ENCODE peak calls at places on chromosomes 5 and 9, in six cellular contexts. One of them, this sample, is unnamed.

GRCh38 chr5:80958611-80959010 is 1.6 kb upstream of the RASGRF2 start:
- DNase-seq in spleen: no peak
- DNase-seq in Panc1: no peak
- DNase-seq in cardiac muscle cell: no peak
- DNase-seq in HepG2: no peak
- DNase-seq in adrenal gland: no peak
- DNase-seq in this sample: no peak

GRCh38 chr5:131943914-131944313 is 1.5 kb downstream of the MEIKIN start:
- DNase-seq in adrenal gland: no peak
- DNase-seq in HepG2: no peak
- DNase-seq in Panc1: no peak
- DNase-seq in spleen: no peak
- DNase-seq in cardiac muscle cell: no peak
- DNase-seq in this sample: no peak

GRCh38 chr5:52943285-52943684 is 45.9 kb upstream of the ITGA2 start:
- DNase-seq in HepG2: peak; percentile 6
- DNase-seq in Panc1: no peak
- DNase-seq in spleen: no peak
- DNase-seq in adrenal gland: no peak
- DNase-seq in cardiac muscle cell: no peak
- DNase-seq in this sample: no peak

GRCh38 chr5:146906803-146907202 is 28.2 kb upstream of the PPP2R2B start:
- DNase-seq in adrenal gland: no peak
- DNase-seq in HepG2: no peak
- DNase-seq in cardiac muscle cell: no peak
- DNase-seq in spleen: no peak
- DNase-seq in Panc1: no peak
- DNase-seq in this sample: no peak

GRCh38 chr9:14633148-14633547 is 60.1 kb downstream of the ZDHHC21 start:
- DNase-seq in adrenal gland: no peak
- DNase-seq in cardiac muscle cell: no peak
- DNase-seq in spleen: no peak
- DNase-seq in Panc1: no peak
- DNase-seq in HepG2: no peak
- DNase-seq in this sample: no peak

GRCh38 chr5:56211298-56211865 is 21.7 kb downstream of the ANKRD55 start:
- DNase-seq in spleen: no peak
- DNase-seq in Panc1: peak; percentile 64
- DNase-seq in adrenal gland: peak; percentile 34
- DNase-seq in cardiac muscle cell: peak; percentile 47
- DNase-seq in HepG2: peak; percentile 99
- DNase-seq in this sample: peak; percentile 78

GRCh38 chr9:112472996-112473395 is 13.6 kb upstream of the KIAA1958 start:
- DNase-seq in HepG2: no peak
- DNase-seq in spleen: no peak
- DNase-seq in adrenal gland: no peak
- DNase-seq in Panc1: no peak
- DNase-seq in cardiac muscle cell: no peak
- DNase-seq in this sample: no peak

GRCh38 chr5:175354961-175355360 is 89.0 kb downstream of the DRD1 start:
- DNase-seq in HepG2: no peak
- DNase-seq in cardiac muscle cell: no peak
- DNase-seq in adrenal gland: no peak
- DNase-seq in spleen: no peak
- DNase-seq in Panc1: no peak
- DNase-seq in this sample: no peak

GRCh38 chr5:177537389-177538361 is 16.7 kb downstream of the FAM193B start:
- DNase-seq in spleen: peak; percentile 8
- DNase-seq in adrenal gland: peak; percentile 60
- DNase-seq in HepG2: no peak
- DNase-seq in cardiac muscle cell: peak; percentile 65
- DNase-seq in Panc1: no peak
- DNase-seq in this sample: peak; percentile 52

GRCh38 chr5:179422213-179422839 is 77.1 kb upstream of the ADAMTS2 start:
- DNase-seq in Panc1: no peak
- DNase-seq in adrenal gland: no peak
- DNase-seq in HepG2: no peak
- DNase-seq in spleen: no peak
- DNase-seq in cardiac muscle cell: no peak
- DNase-seq in this sample: no peak

GRCh38 chr9:101536938-101537337 is 3.3 kb downstream of the RNF20 start:
- DNase-seq in adrenal gland: no peak
- DNase-seq in cardiac muscle cell: peak; percentile 64
- DNase-seq in HepG2: peak; percentile 12
- DNase-seq in Panc1: no peak
- DNase-seq in spleen: no peak
- DNase-seq in this sample: no peak

GRCh38 chr5:1443991-1444360 is 1.3 kb downstream of the SLC6A3 start:
- DNase-seq in Panc1: no peak
- DNase-seq in spleen: no peak
- DNase-seq in HepG2: no peak
- DNase-seq in cardiac muscle cell: no peak
- DNase-seq in adrenal gland: no peak
- DNase-seq in this sample: no peak

GRCh38 chr9:22170990-22171663 is 162.0 kb upstream of the CDKN2B start:
- DNase-seq in Panc1: no peak
- DNase-seq in cardiac muscle cell: no peak
- DNase-seq in spleen: no peak
- DNase-seq in HepG2: no peak
- DNase-seq in adrenal gland: no peak
- DNase-seq in this sample: no peak

GRCh38 chr5:17276445-17276844 is 59.0 kb downstream of the BASP1 start:
- DNase-seq in adrenal gland: no peak
- DNase-seq in HepG2: no peak
- DNase-seq in cardiac muscle cell: no peak
- DNase-seq in Panc1: no peak
- DNase-seq in spleen: no peak
- DNase-seq in this sample: no peak

GRCh38 chr9:95642189-95642588 is 125.4 kb upstream of the PTCH1 start:
- DNase-seq in HepG2: no peak
- DNase-seq in cardiac muscle cell: no peak
- DNase-seq in spleen: no peak
- DNase-seq in adrenal gland: no peak
- DNase-seq in Panc1: no peak
- DNase-seq in this sample: no peak

GRCh38 chr5:1231354-1231905 is 6.2 kb downstream of the SLC6A18 start:
- DNase-seq in HepG2: no peak
- DNase-seq in adrenal gland: no peak
- DNase-seq in Panc1: no peak
- DNase-seq in spleen: no peak
- DNase-seq in cardiac muscle cell: no peak
- DNase-seq in this sample: no peak

GRCh38 chr9:137103206-137103999 is 11.1 kb downstream of the DPP7 start:
- DNase-seq in HepG2: no peak
- DNase-seq in cardiac muscle cell: no peak
- DNase-seq in adrenal gland: no peak
- DNase-seq in Panc1: no peak
- DNase-seq in spleen: no peak
- DNase-seq in this sample: no peak

DNA sequence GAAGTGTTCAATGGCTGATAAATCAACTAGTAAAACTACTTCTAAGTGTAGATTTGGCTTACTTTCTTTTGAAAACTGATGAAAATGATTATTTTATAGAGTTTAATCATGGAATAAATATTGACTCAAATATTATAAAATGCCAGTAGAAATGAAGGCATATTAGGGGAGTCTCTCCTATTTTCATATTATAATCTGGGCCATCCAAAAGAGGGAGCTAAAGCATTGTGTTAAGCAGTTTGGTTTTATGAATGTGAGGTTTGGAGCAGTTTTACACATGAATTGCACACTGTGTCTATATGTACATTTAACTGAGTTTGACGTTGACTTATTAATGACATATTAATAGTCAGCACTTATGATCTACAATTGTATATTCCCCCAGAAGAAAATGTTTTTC is 17.4 kb downstream of the CDH9 start:
- DNase-seq in HepG2: peak; percentile 2
- DNase-seq in spleen: no peak
- DNase-seq in cardiac muscle cell: peak; percentile 19
- DNase-seq in adrenal gland: no peak
- DNase-seq in Panc1: no peak
- DNase-seq in this sample: no peak
- TF ChIP-seq CTCF in HepG2: peak; percentile 33
- TF ChIP-seq CTCF in spleen: no peak
- TF ChIP-seq CTCF in cardiac muscle cell: peak; percentile 47
- TF ChIP-seq CTCF in adrenal gland: peak; percentile 34
- TF ChIP-seq CTCF in Panc1: peak; percentile 32
- TF ChIP-seq CTCF in this sample: no peak

DNA sequence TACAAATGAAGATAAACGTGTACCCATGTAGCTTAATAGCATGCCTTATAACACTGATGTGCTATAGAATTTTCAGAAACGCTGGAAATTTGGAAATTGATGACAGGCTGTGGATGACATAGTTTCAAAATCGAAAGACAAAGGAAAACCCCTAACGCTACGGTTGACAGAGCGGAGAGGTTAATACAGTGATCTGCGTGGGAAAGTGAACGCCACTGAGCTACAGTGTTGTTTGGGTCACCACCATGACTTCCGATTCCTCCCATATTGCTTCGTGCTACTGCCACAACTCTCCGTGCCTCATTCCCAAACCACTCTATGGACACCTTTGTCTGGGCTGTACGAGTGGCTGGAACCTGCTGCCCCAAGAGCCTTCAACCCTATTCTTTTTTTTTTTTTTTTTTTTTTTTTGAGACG is 7.3 kb downstream of the OTP start:
- DNase-seq in spleen: no peak
- DNase-seq in cardiac muscle cell: no peak
- DNase-seq in adrenal gland: no peak
- DNase-seq in HepG2: no peak
- DNase-seq in Panc1: no peak
- DNase-seq in this sample: no peak
- H3K4me3 ChIP-seq in spleen: peak overlapping the region; percentile 34
- H3K4me3 ChIP-seq in cardiac muscle cell: peak overlapping the region; percentile 35
- H3K4me3 ChIP-seq in adrenal gland: no peak overlapping the region
- H3K4me3 ChIP-seq in HepG2: peak overlapping the region; percentile 53
- H3K4me3 ChIP-seq in Panc1: peak overlapping the region; percentile 67
- H3K4me3 ChIP-seq in this sample: no peak overlapping the region

DNA sequence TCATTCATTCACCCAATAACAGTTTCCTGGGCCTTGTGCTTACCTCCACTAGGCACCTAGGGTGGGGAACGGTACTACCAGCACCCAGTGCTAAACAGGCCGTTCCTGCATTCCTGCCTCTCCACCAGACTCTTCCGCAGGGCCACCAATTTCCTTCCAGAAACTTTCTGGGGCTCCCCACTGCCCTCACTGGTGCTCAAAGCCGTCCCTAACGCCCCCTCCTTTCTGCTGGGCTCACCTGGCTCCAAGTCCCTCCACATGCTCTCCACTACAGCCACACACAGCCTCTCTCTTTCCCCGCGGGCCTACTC is 1.4 kb downstream of the PHF19 start:
- DNase-seq in adrenal gland: no peak
- DNase-seq in spleen: peak; percentile 80
- DNase-seq in HepG2: no peak
- DNase-seq in cardiac muscle cell: no peak
- DNase-seq in Panc1: no peak
- DNase-seq in this sample: no peak
- H3K36me3 ChIP-seq in adrenal gland: peaks cover 14% of the 10 kb centered on the region
- H3K36me3 ChIP-seq in spleen: peaks cover 12% of the 10 kb centered on the region
- H3K36me3 ChIP-seq in HepG2: peaks cover 34% of the 10 kb centered on the region
- H3K36me3 ChIP-seq in cardiac muscle cell: no peaks in the 10 kb centered on the region
- H3K36me3 ChIP-seq in Panc1: peaks cover 3% of the 10 kb centered on the region
- H3K36me3 ChIP-seq in this sample: no peaks in the 10 kb centered on the region

DNA sequence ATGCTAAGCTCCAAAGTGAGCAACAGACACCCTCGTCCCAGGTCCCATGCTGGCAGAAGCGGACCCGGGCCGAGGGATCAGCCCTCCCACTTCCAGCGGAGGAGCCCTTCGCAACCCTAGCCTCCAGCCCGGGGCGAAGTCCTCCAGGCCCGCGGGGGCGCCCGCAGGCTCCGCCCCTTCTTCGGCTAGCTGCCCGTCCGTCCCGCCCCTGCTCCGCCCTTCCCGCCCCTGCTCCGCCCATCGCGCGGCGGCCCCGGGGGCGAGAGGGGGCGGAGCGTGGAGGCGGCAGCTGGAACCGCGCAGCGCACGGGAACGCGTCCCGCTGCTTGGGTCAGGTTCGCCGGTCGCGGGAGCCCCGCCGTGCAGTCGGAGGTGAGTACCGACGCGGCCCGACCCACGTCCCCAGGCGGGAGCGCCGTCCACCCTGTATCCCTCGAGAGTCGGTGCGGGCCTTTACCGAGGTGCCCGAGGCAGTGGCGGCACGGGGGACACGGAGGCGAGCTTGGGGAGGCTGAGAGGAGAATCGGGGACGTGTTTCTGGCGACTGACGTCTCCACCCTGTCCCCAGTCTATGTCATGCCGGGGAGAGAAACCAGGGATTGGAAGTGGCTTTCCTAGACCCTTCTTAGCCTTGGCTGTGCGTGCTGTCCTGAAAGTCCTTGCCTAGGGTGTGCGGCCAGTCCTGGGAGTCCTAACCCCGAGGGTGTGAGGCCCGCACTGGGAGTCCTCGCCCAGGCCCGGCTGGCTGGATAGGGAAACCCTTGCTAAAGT is at the start of gene ACO1:
- DNase-seq in Panc1: no peak
- DNase-seq in HepG2: peak; percentile 80
- DNase-seq in cardiac muscle cell: peak; percentile 95
- DNase-seq in spleen: peak; percentile 96
- DNase-seq in adrenal gland: peak; percentile 91
- DNase-seq in this sample: no peak
- TF ChIP-seq CTCF in Panc1: peak; percentile 45
- TF ChIP-seq CTCF in HepG2: peak; percentile 55
- TF ChIP-seq CTCF in cardiac muscle cell: no peak
- TF ChIP-seq CTCF in spleen: no peak
- TF ChIP-seq CTCF in adrenal gland: no peak
- TF ChIP-seq CTCF in this sample: peak; percentile 14